ENCODE peak calls at places on chromosome 10, in nine cellular contexts. One of them, this sample, is unnamed.

GRCh38 chr10:62779487-62780248 is 24.9 kb upstream of the ADO start:
- DNase-seq in nephron progenitor cell: no peak
- DNase-seq in fibroblast of mammary gland: peak
- DNase-seq in dorsolateral prefrontal cortex: no peak
- DNase-seq in AG04449: no peak
- DNase-seq in coronary artery: no peak
- DNase-seq in natural killer cell: peak
- DNase-seq in fibroblast of pulmonary artery: peak
- DNase-seq in epithelial cell of proximal tubule: peak
- DNase-seq in this sample: no peak

GRCh38 chr10:116742367-116743265 is at the start of gene HSPA12A:
- DNase-seq in coronary artery: peak
- DNase-seq in nephron progenitor cell: peak
- DNase-seq in natural killer cell: no peak
- DNase-seq in fibroblast of mammary gland: peak
- DNase-seq in epithelial cell of proximal tubule: no peak
- DNase-seq in fibroblast of pulmonary artery: peak
- DNase-seq in AG04449: peak
- DNase-seq in dorsolateral prefrontal cortex: peak
- DNase-seq in this sample: peak

GRCh38 chr10:14560274-14560673 is 214.4 kb downstream of the FAM107B start:
- DNase-seq in fibroblast of pulmonary artery: peak
- DNase-seq in epithelial cell of proximal tubule: no peak
- DNase-seq in AG04449: no peak
- DNase-seq in dorsolateral prefrontal cortex: no peak
- DNase-seq in natural killer cell: no peak
- DNase-seq in coronary artery: no peak
- DNase-seq in nephron progenitor cell: no peak
- DNase-seq in fibroblast of mammary gland: peak
- DNase-seq in this sample: no peak

GRCh38 chr10:73635781-73636180 is 5.5 kb downstream of the MYOZ1 start:
- DNase-seq in coronary artery: no peak
- DNase-seq in nephron progenitor cell: no peak
- DNase-seq in fibroblast of mammary gland: no peak
- DNase-seq in fibroblast of pulmonary artery: no peak
- DNase-seq in dorsolateral prefrontal cortex: no peak
- DNase-seq in natural killer cell: no peak
- DNase-seq in AG04449: no peak
- DNase-seq in epithelial cell of proximal tubule: no peak
- DNase-seq in this sample: no peak

GRCh38 chr10:124962421-124962820 is 20.5 kb downstream of the ZRANB1 start:
- DNase-seq in fibroblast of pulmonary artery: no peak
- DNase-seq in nephron progenitor cell: no peak
- DNase-seq in epithelial cell of proximal tubule: no peak
- DNase-seq in natural killer cell: no peak
- DNase-seq in fibroblast of mammary gland: peak
- DNase-seq in AG04449: no peak
- DNase-seq in coronary artery: no peak
- DNase-seq in dorsolateral prefrontal cortex: no peak
- DNase-seq in this sample: no peak

GRCh38 chr10:81018898-81019890 is 481.5 kb downstream of the SH2D4B start:
- DNase-seq in fibroblast of pulmonary artery: peak
- DNase-seq in coronary artery: no peak
- DNase-seq in epithelial cell of proximal tubule: no peak
- DNase-seq in nephron progenitor cell: peak
- DNase-seq in fibroblast of mammary gland: peak
- DNase-seq in dorsolateral prefrontal cortex: no peak
- DNase-seq in AG04449: no peak
- DNase-seq in natural killer cell: no peak
- DNase-seq in this sample: no peak

GRCh38 chr10:133219782-133220181 is 10.2 kb upstream of the UTF1 start:
- DNase-seq in fibroblast of mammary gland: no peak
- DNase-seq in coronary artery: no peak
- DNase-seq in nephron progenitor cell: peak
- DNase-seq in natural killer cell: no peak
- DNase-seq in epithelial cell of proximal tubule: no peak
- DNase-seq in AG04449: no peak
- DNase-seq in dorsolateral prefrontal cortex: no peak
- DNase-seq in fibroblast of pulmonary artery: no peak
- DNase-seq in this sample: no peak

GRCh38 chr10:76113952-76114351 is 682.5 kb downstream of the LRMDA start:
- DNase-seq in AG04449: no peak
- DNase-seq in epithelial cell of proximal tubule: no peak
- DNase-seq in fibroblast of mammary gland: no peak
- DNase-seq in natural killer cell: no peak
- DNase-seq in coronary artery: no peak
- DNase-seq in fibroblast of pulmonary artery: peak
- DNase-seq in dorsolateral prefrontal cortex: no peak
- DNase-seq in nephron progenitor cell: peak
- DNase-seq in this sample: no peak

GRCh38 chr10:60009316-60009715 is 103.0 kb upstream of the CCDC6 start:
- DNase-seq in fibroblast of mammary gland: no peak
- DNase-seq in coronary artery: no peak
- DNase-seq in epithelial cell of proximal tubule: no peak
- DNase-seq in natural killer cell: no peak
- DNase-seq in dorsolateral prefrontal cortex: no peak
- DNase-seq in AG04449: no peak
- DNase-seq in nephron progenitor cell: no peak
- DNase-seq in fibroblast of pulmonary artery: no peak
- DNase-seq in this sample: no peak

GRCh38 chr10:6737080-6737641 is 157.1 kb upstream of the PRKCQ start:
- DNase-seq in coronary artery: no peak
- DNase-seq in fibroblast of mammary gland: peak
- DNase-seq in AG04449: no peak
- DNase-seq in epithelial cell of proximal tubule: peak
- DNase-seq in natural killer cell: no peak
- DNase-seq in dorsolateral prefrontal cortex: no peak
- DNase-seq in fibroblast of pulmonary artery: peak
- DNase-seq in nephron progenitor cell: peak
- DNase-seq in this sample: no peak

GRCh38 chr10:43576580-43576979 is 2.2 kb upstream of the ZNF239 start:
- DNase-seq in epithelial cell of proximal tubule: no peak
- DNase-seq in dorsolateral prefrontal cortex: no peak
- DNase-seq in fibroblast of mammary gland: no peak
- DNase-seq in nephron progenitor cell: no peak
- DNase-seq in AG04449: no peak
- DNase-seq in natural killer cell: no peak
- DNase-seq in fibroblast of pulmonary artery: no peak
- DNase-seq in coronary artery: no peak
- DNase-seq in this sample: no peak

GRCh38 chr10:14016011-14016536 is 314.6 kb downstream of the FRMD4A start:
- DNase-seq in natural killer cell: no peak
- DNase-seq in coronary artery: no peak
- DNase-seq in epithelial cell of proximal tubule: no peak
- DNase-seq in fibroblast of pulmonary artery: peak
- DNase-seq in dorsolateral prefrontal cortex: no peak
- DNase-seq in AG04449: no peak
- DNase-seq in nephron progenitor cell: no peak
- DNase-seq in fibroblast of mammary gland: peak
- DNase-seq in this sample: no peak

GRCh38 chr10:3265081-3265480 is 92.5 kb upstream of the PITRM1 start:
- DNase-seq in fibroblast of pulmonary artery: no peak
- DNase-seq in natural killer cell: no peak
- DNase-seq in epithelial cell of proximal tubule: no peak
- DNase-seq in dorsolateral prefrontal cortex: no peak
- DNase-seq in nephron progenitor cell: no peak
- DNase-seq in AG04449: no peak
- DNase-seq in coronary artery: no peak
- DNase-seq in fibroblast of mammary gland: no peak
- DNase-seq in this sample: no peak

GRCh38 chr10:3231951-3232730 is 59.6 kb upstream of the PITRM1 start:
- DNase-seq in fibroblast of mammary gland: peak
- DNase-seq in AG04449: no peak
- DNase-seq in nephron progenitor cell: no peak
- DNase-seq in coronary artery: no peak
- DNase-seq in natural killer cell: no peak
- DNase-seq in fibroblast of pulmonary artery: peak
- DNase-seq in dorsolateral prefrontal cortex: no peak
- DNase-seq in epithelial cell of proximal tubule: no peak
- DNase-seq in this sample: no peak

GRCh38 chr10:132449051-132449825 is 52.2 kb downstream of the PWWP2B start:
- DNase-seq in natural killer cell: no peak
- DNase-seq in dorsolateral prefrontal cortex: no peak
- DNase-seq in fibroblast of pulmonary artery: no peak
- DNase-seq in AG04449: no peak
- DNase-seq in coronary artery: no peak
- DNase-seq in nephron progenitor cell: no peak
- DNase-seq in epithelial cell of proximal tubule: no peak
- DNase-seq in fibroblast of mammary gland: peak
- DNase-seq in this sample: no peak

GRCh38 chr10:124961248-124961570 is 19.3 kb downstream of the ZRANB1 start:
- DNase-seq in natural killer cell: no peak
- DNase-seq in epithelial cell of proximal tubule: no peak
- DNase-seq in AG04449: no peak
- DNase-seq in nephron progenitor cell: no peak
- DNase-seq in fibroblast of pulmonary artery: no peak
- DNase-seq in coronary artery: no peak
- DNase-seq in fibroblast of mammary gland: peak
- DNase-seq in dorsolateral prefrontal cortex: no peak
- DNase-seq in this sample: no peak

GRCh38 chr10:80526218-80526617 is 11.5 kb upstream of the SH2D4B start:
- DNase-seq in nephron progenitor cell: no peak
- DNase-seq in coronary artery: no peak
- DNase-seq in AG04449: no peak
- DNase-seq in natural killer cell: no peak
- DNase-seq in epithelial cell of proximal tubule: no peak
- DNase-seq in fibroblast of pulmonary artery: no peak
- DNase-seq in fibroblast of mammary gland: no peak
- DNase-seq in dorsolateral prefrontal cortex: no peak
- DNase-seq in this sample: no peak

GRCh38 chr10:21493841-21494220 is 31.7 kb downstream of the SKIDA1 start:
- DNase-seq in fibroblast of mammary gland: no peak
- DNase-seq in nephron progenitor cell: no peak
- DNase-seq in fibroblast of pulmonary artery: no peak
- DNase-seq in epithelial cell of proximal tubule: no peak
- DNase-seq in natural killer cell: no peak
- DNase-seq in AG04449: no peak
- DNase-seq in coronary artery: no peak
- DNase-seq in dorsolateral prefrontal cortex: no peak
- DNase-seq in this sample: no peak

GRCh38 chr10:21495686-21496284 is 29.7 kb downstream of the SKIDA1 start:
- DNase-seq in dorsolateral prefrontal cortex: peak
- DNase-seq in nephron progenitor cell: peak
- DNase-seq in fibroblast of mammary gland: peak
- DNase-seq in fibroblast of pulmonary artery: peak
- DNase-seq in coronary artery: peak
- DNase-seq in AG04449: no peak
- DNase-seq in epithelial cell of proximal tubule: no peak
- DNase-seq in natural killer cell: peak
- DNase-seq in this sample: peak

GRCh38 chr10:21496285-21497176 is 29.0 kb downstream of the SKIDA1 start:
- DNase-seq in epithelial cell of proximal tubule: no peak
- DNase-seq in nephron progenitor cell: peak
- DNase-seq in fibroblast of mammary gland: peak
- DNase-seq in coronary artery: peak
- DNase-seq in AG04449: no peak
- DNase-seq in natural killer cell: peak
- DNase-seq in fibroblast of pulmonary artery: peak
- DNase-seq in dorsolateral prefrontal cortex: peak
- DNase-seq in this sample: peak

GRCh38 chr10:21495002-21495685 is 30.3 kb downstream of the SKIDA1 start:
- DNase-seq in epithelial cell of proximal tubule: no peak
- DNase-seq in AG04449: no peak
- DNase-seq in fibroblast of mammary gland: peak
- DNase-seq in nephron progenitor cell: no peak
- DNase-seq in natural killer cell: no peak
- DNase-seq in fibroblast of pulmonary artery: peak
- DNase-seq in coronary artery: no peak
- DNase-seq in dorsolateral prefrontal cortex: no peak
- DNase-seq in this sample: no peak

GRCh38 chr10:21494221-21495001 is 31.1 kb downstream of the SKIDA1 start:
- DNase-seq in fibroblast of mammary gland: no peak
- DNase-seq in natural killer cell: no peak
- DNase-seq in nephron progenitor cell: peak
- DNase-seq in AG04449: no peak
- DNase-seq in dorsolateral prefrontal cortex: no peak
- DNase-seq in coronary artery: peak
- DNase-seq in fibroblast of pulmonary artery: no peak
- DNase-seq in epithelial cell of proximal tubule: no peak
- DNase-seq in this sample: no peak
- TF ChIP-seq CTCF in fibroblast of mammary gland: no peak
- TF ChIP-seq CTCF in natural killer cell: no peak
- TF ChIP-seq CTCF in nephron progenitor cell: no peak
- TF ChIP-seq CTCF in AG04449: no peak
- TF ChIP-seq CTCF in dorsolateral prefrontal cortex: no peak
- TF ChIP-seq CTCF in coronary artery: no peak
- TF ChIP-seq CTCF in fibroblast of pulmonary artery: no peak
- TF ChIP-seq CTCF in epithelial cell of proximal tubule: no peak
- TF ChIP-seq CTCF in this sample: no peak

GRCh38 chr10:131242007-131242406 is 69.5 kb downstream of the TCERG1L start:
- DNase-seq in fibroblast of mammary gland: no peak
- DNase-seq in epithelial cell of proximal tubule: no peak
- DNase-seq in fibroblast of pulmonary artery: no peak
- DNase-seq in nephron progenitor cell: peak
- DNase-seq in AG04449: no peak
- DNase-seq in natural killer cell: no peak
- DNase-seq in coronary artery: no peak
- DNase-seq in dorsolateral prefrontal cortex: no peak
- DNase-seq in this sample: peak
- TF ChIP-seq CTCF in fibroblast of mammary gland: no peak
- TF ChIP-seq CTCF in epithelial cell of proximal tubule: peak
- TF ChIP-seq CTCF in fibroblast of pulmonary artery: no peak
- TF ChIP-seq CTCF in nephron progenitor cell: peak
- TF ChIP-seq CTCF in AG04449: no peak
- TF ChIP-seq CTCF in natural killer cell: no peak
- TF ChIP-seq CTCF in coronary artery: no peak
- TF ChIP-seq CTCF in dorsolateral prefrontal cortex: peak
- TF ChIP-seq CTCF in this sample: peak

GRCh38 chr10:77350711-77351119 is 286.9 kb downstream of the KCNMA1 start:
- DNase-seq in fibroblast of pulmonary artery: peak
- DNase-seq in natural killer cell: no peak
- DNase-seq in coronary artery: peak
- DNase-seq in epithelial cell of proximal tubule: peak
- DNase-seq in dorsolateral prefrontal cortex: peak
- DNase-seq in nephron progenitor cell: no peak
- DNase-seq in fibroblast of mammary gland: peak
- DNase-seq in AG04449: peak
- DNase-seq in this sample: no peak
- TF ChIP-seq CTCF in fibroblast of pulmonary artery: no peak
- TF ChIP-seq CTCF in natural killer cell: no peak
- TF ChIP-seq CTCF in coronary artery: no peak
- TF ChIP-seq CTCF in epithelial cell of proximal tubule: no peak
- TF ChIP-seq CTCF in dorsolateral prefrontal cortex: no peak
- TF ChIP-seq CTCF in nephron progenitor cell: no peak
- TF ChIP-seq CTCF in fibroblast of mammary gland: peak
- TF ChIP-seq CTCF in AG04449: peak
- TF ChIP-seq CTCF in this sample: no peak

GRCh38 chr10:68901106-68901927 is at the start of gene DDX50:
- DNase-seq in epithelial cell of proximal tubule: peak
- DNase-seq in dorsolateral prefrontal cortex: peak
- DNase-seq in fibroblast of pulmonary artery: peak
- DNase-seq in fibroblast of mammary gland: peak
- DNase-seq in natural killer cell: peak
- DNase-seq in AG04449: peak
- DNase-seq in coronary artery: peak
- DNase-seq in nephron progenitor cell: peak
- DNase-seq in this sample: peak
- TF ChIP-seq CTCF in epithelial cell of proximal tubule: no peak
- TF ChIP-seq CTCF in dorsolateral prefrontal cortex: no peak
- TF ChIP-seq CTCF in fibroblast of pulmonary artery: no peak
- TF ChIP-seq CTCF in fibroblast of mammary gland: no peak
- TF ChIP-seq CTCF in natural killer cell: no peak
- TF ChIP-seq CTCF in AG04449: no peak
- TF ChIP-seq CTCF in coronary artery: no peak
- TF ChIP-seq CTCF in nephron progenitor cell: no peak
- TF ChIP-seq CTCF in this sample: peak

GRCh38 chr10:64814201-64814600 is 1293.0 kb downstream of the REEP3 start:
- DNase-seq in fibroblast of pulmonary artery: no peak
- DNase-seq in natural killer cell: no peak
- DNase-seq in nephron progenitor cell: no peak
- DNase-seq in fibroblast of mammary gland: no peak
- DNase-seq in dorsolateral prefrontal cortex: no peak
- DNase-seq in epithelial cell of proximal tubule: no peak
- DNase-seq in coronary artery: no peak
- DNase-seq in AG04449: no peak
- DNase-seq in this sample: no peak
- TF ChIP-seq CTCF in fibroblast of pulmonary artery: no peak
- TF ChIP-seq CTCF in natural killer cell: no peak
- TF ChIP-seq CTCF in nephron progenitor cell: no peak
- TF ChIP-seq CTCF in fibroblast of mammary gland: no peak
- TF ChIP-seq CTCF in dorsolateral prefrontal cortex: no peak
- TF ChIP-seq CTCF in epithelial cell of proximal tubule: no peak
- TF ChIP-seq CTCF in coronary artery: no peak
- TF ChIP-seq CTCF in AG04449: no peak
- TF ChIP-seq CTCF in this sample: no peak